ENCODE peak calls at places on chromosomes 5 and 9, in six cellular contexts. I, K, F, E, V and J are unnamed samples.

GRCh38 chr9:93891549-93892310 is 63.4 kb downstream of the BARX1 start:
- DNase-seq in I (peak), K (no peak), F (no peak), E (no peak), V (no peak), J (no peak)

GRCh38 chr9:21883642-21884041 is 81.2 kb downstream of the MTAP start:
- DNase-seq in I (no peak), K (no peak), F (no peak), E (no peak), V (no peak), J (peak)

GRCh38 chr5:72478684-72479083 is 28.5 kb downstream of the ZNF366 start:
- DNase-seq in I (no peak), K (no peak), F (no peak), E (no peak), V (no peak), J (no peak)

GRCh38 chr5:151469386-151469785 is 22.0 kb downstream of the SLC36A1 start:
- DNase-seq in I (no peak), K (no peak), F (no peak), E (no peak), V (no peak), J (no peak)

GRCh38 chr5:129930221-129930620 is 26.0 kb downstream of the CHSY3 start:
- DNase-seq in I (no peak), K (no peak), F (no peak), E (no peak), V (no peak), J (no peak)

GRCh38 chr5:137737349-137738256 is 1.7 kb upstream of the KLHL3 start:
- DNase-seq in I (no peak), K (no peak), F (no peak), E (peak), V (no peak), J (no peak)

GRCh38 chr9:136089697-136090045 is 5.4 kb downstream of the NACC2 start:
- DNase-seq in I (no peak), K (no peak), F (no peak), E (peak), V (peak), J (peak)

GRCh38 chr9:115132648-115133047 is 14.7 kb upstream of the TNC start:
- DNase-seq in I (no peak), K (no peak), F (no peak), E (no peak), V (peak), J (peak)

GRCh38 chr5:157172408-157172807 is 6.3 kb upstream of the GARIN3 start:
- DNase-seq in I (no peak), K (no peak), F (peak), E (no peak), V (no peak), J (no peak)

GRCh38 chr9:124277420-124277819 is 19.7 kb downstream of the NEK6 start:
- DNase-seq in I (no peak), K (no peak), F (no peak), E (no peak), V (no peak), J (no peak)

GRCh38 chr9:101778332-101778731 is 39.9 kb upstream of the GRIN3A start:
- DNase-seq in I (no peak), K (no peak), F (no peak), E (no peak), V (no peak), J (no peak)

GRCh38 chr5:115461506-115462290 is 82.9 kb downstream of the FEM1C start:
- DNase-seq in I (no peak), K (no peak), F (no peak), E (peak), V (no peak), J (no peak)

GRCh38 chr9:94922691-94923107 is 196.2 kb downstream of the AOPEP start:
- DNase-seq in I (no peak), K (no peak), F (no peak), E (peak), V (no peak), J (peak)

GRCh38 chr5:149646564-149646963 is 65.3 kb downstream of the ARHGEF37 start:
- DNase-seq in I (peak), K (no peak), F (no peak), E (peak), V (peak), J (peak)

GRCh38 chr9:136745389-136746218 is 2.7 kb downstream of the LCN6 start:
- DNase-seq in I (no peak), K (no peak), F (no peak), E (no peak), V (no peak), J (no peak)

GRCh38 chr5:115432691-115433090 is 111.9 kb downstream of the FEM1C start:
- DNase-seq in I (no peak), K (no peak), F (no peak), E (no peak), V (peak), J (peak)

GRCh38 chr5:151675956-151676712 is 10.6 kb downstream of the SPARC start:
- DNase-seq in I (no peak), K (no peak), F (no peak), E (no peak), V (no peak), J (no peak)

GRCh38 chr9:90547896-90548295 is 94.7 kb downstream of the DIRAS2 start:
- DNase-seq in I (no peak), K (no peak), F (no peak), E (peak), V (no peak), J (peak)

GRCh38 chr9:121556082-121556481 is 56.4 kb upstream of the GGTA1 start:
- DNase-seq in I (no peak), K (no peak), F (no peak), E (no peak), V (no peak), J (no peak)

GRCh38 chr5:65185468-65185867 is 296.3 kb downstream of the ADAMTS6 start:
- DNase-seq in I (no peak), K (no peak), F (no peak), E (no peak), V (no peak), J (no peak)

GRCh38 chr5:73450672-73451217 is 2.2 kb upstream of the FOXD1 start:
- DNase-seq in I (no peak), K (no peak), F (no peak), E (no peak), V (peak), J (no peak)

GRCh38 chr5:147203208-147203607 is 31.6 kb upstream of the STK32A start:
- DNase-seq in I (no peak), K (no peak), F (no peak), E (no peak), V (no peak), J (no peak)

GRCh38 chr5:20654033-20654432 is 666.0 kb upstream of the CDH18 start:
- DNase-seq in I (no peak), K (no peak), F (no peak), E (no peak), V (no peak), J (no peak)

GRCh38 chr5:113508756-113509155 is 4.7 kb upstream of the YTHDC2 start:
- DNase-seq in I (no peak), K (no peak), F (no peak), E (peak), V (no peak), J (no peak)

GRCh38 chr5:180825768-180826525 is 23.3 kb upstream of the MGAT1 start:
- DNase-seq in I (no peak), K (no peak), F (no peak), E (peak), V (no peak), J (peak)

GRCh38 chr5:157518963-157519362 is 56.6 kb downstream of the ADAM19 start:
- DNase-seq in I (no peak), K (no peak), F (no peak), E (no peak), V (no peak), J (no peak)

GRCh38 chr9:89850633-89851325 is 246.0 kb downstream of the GADD45G start:
- DNase-seq in I (no peak), K (no peak), F (no peak), E (peak), V (no peak), J (peak)

GRCh38 chr5:123626051-123626450 is 114.1 kb downstream of the CSNK1G3 start:
- DNase-seq in I (no peak), K (no peak), F (no peak), E (no peak), V (no peak), J (no peak)

GRCh38 chr9:98117984-98118639 is 910 bp downstream of the TRIM14 start:
- DNase-seq in I (no peak), K (peak), F (peak), E (peak), V (peak), J (peak)

GRCh38 chr5:159403906-159404641 is 73.8 kb upstream of the IL12B start:
- DNase-seq in I (no peak), K (no peak), F (no peak), E (no peak), V (no peak), J (peak)

GRCh38 chr5:96081276-96081858 is 119.7 kb upstream of the ELL2 start:
- DNase-seq in I (no peak), K (no peak), F (no peak), E (no peak), V (no peak), J (peak)

GRCh38 chr5:87020099-87020934 is 247.4 kb upstream of the RASA1 start:
- DNase-seq in I (no peak), K (no peak), F (no peak), E (peak), V (peak), J (peak)

GRCh38 chr9:79902937-79903600 is 331.3 kb downstream of the TLE4 start:
- DNase-seq in I (no peak), K (no peak), F (no peak), E (no peak), V (peak), J (no peak)

GRCh38 chr5:677131-678101 is 15.7 kb downstream of the TPPP start:
- DNase-seq in I (peak), K (no peak), F (no peak), E (no peak), V (peak), J (no peak)

GRCh38 chr9:97735070-97735600 is 38.0 kb upstream of the XPA start:
- DNase-seq in I (no peak), K (no peak), F (no peak), E (peak), V (peak), J (peak)

GRCh38 chr5:180589771-180590542 is 1.3 kb downstream of the SCGB3A1 start:
- DNase-seq in I (peak), K (no peak), F (no peak), E (no peak), V (peak), J (peak)

GRCh38 chr5:145697251-145698016 is 137.7 kb downstream of the PRELID2 start:
- DNase-seq in I (no peak), K (no peak), F (no peak), E (peak), V (peak), J (peak)

GRCh38 chr5:168261212-168261575 is 30.3 kb upstream of the WWC1 start:
- DNase-seq in I (no peak), K (no peak), F (no peak), E (no peak), V (no peak), J (no peak)